ENCODE peak calls at places on chromosomes 4 and X, in four cellular contexts. N is anterior cingulate cortex, G is heart right ventricle, W is kidney. E is an unnamed sample.

GRCh38 chrX:134026732-134027311 is 41.4 kb upstream of the GPC3 start:
- DNase-seq in N (no peak), G (no peak), W (no peak), E (no peak)

GRCh38 chr4:185305979-185306442 is 89.7 kb downstream of the LRP2BP start:
- DNase-seq in N (peak), G (no peak), W (no peak), E (no peak)

GRCh38 chrX:41686788-41687187 is 2.0 kb upstream of the GPR34 start:
- DNase-seq in N (no peak), G (no peak), W (no peak), E (no peak)

GRCh38 chrX:41526925-41527324 is 79.8 kb downstream of the NYX start:
- DNase-seq in N (no peak), G (no peak), W (no peak), E (no peak)

GRCh38 chr4:64781737-64782326 is 372.6 kb upstream of the TECRL start:
- DNase-seq in N (no peak), G (no peak), W (no peak), E (no peak)

GRCh38 chr4:115562506-115562905 is 449.1 kb upstream of the NDST4 start:
- DNase-seq in N (no peak), G (no peak), W (no peak), E (no peak)

GRCh38 chr4:5218376-5219069 is 167.2 kb downstream of the STK32B start:
- DNase-seq in N (no peak), G (no peak), W (no peak), E (no peak)

GRCh38 chr4:139208404-139208945 is 31.5 kb upstream of the ELF2 start:
- DNase-seq in N (no peak), G (no peak), W (no peak), E (no peak)

GRCh38 chr4:21512351-21512750 is 436.2 kb downstream of the KCNIP4 start:
- DNase-seq in N (no peak), G (no peak), W (no peak), E (no peak)

GRCh38 chr4:118834070-118834469 is 1.9 kb downstream of the SEC24D start:
- DNase-seq in N (no peak), G (no peak), W (no peak), E (no peak)

GRCh38 chrX:73859622-73860021 is 296.6 kb downstream of the CHIC1 start:
- DNase-seq in N (no peak), G (no peak), W (no peak), E (no peak)

GRCh38 chrX:20437678-20438077 is 171.0 kb upstream of the RPS6KA3 start:
- DNase-seq in N (no peak), G (no peak), W (no peak), E (no peak)

GRCh38 chrX:148530464-148531077 is 30.2 kb downstream of the AFF2 start:
- DNase-seq in N (no peak), G (no peak), W (no peak), E (no peak)

GRCh38 chr4:71377561-71377960 is 38.7 kb downstream of the SLC4A4 start:
- DNase-seq in N (no peak), G (no peak), W (no peak), E (no peak)

GRCh38 chrX:120512627-120513026 is 43.5 kb upstream of the LAMP2 start:
- DNase-seq in N (no peak), G (no peak), W (no peak), E (no peak)

GRCh38 chr4:155419266-155419665 is 42.5 kb upstream of the MAP9 start:
- DNase-seq in N (no peak), G (no peak), W (no peak), E (no peak)

GRCh38 chr4:158139086-158139485 is 33.7 kb downstream of the GASK1B start:
- DNase-seq in N (no peak), G (no peak), W (no peak), E (no peak)

GRCh38 chr4:3352505-3352904 is 59.7 kb downstream of the RGS12 start:
- DNase-seq in N (no peak), G (no peak), W (no peak), E (no peak)

GRCh38 chr4:24527371-24527770 is 57.0 kb downstream of the DHX15 start:
- DNase-seq in N (no peak), G (no peak), W (no peak), E (no peak)

GRCh38 chrX:71911023-71911730 is 532 bp downstream of the NHSL2 start:
- DNase-seq in N (no peak), G (peak), W (peak), E (no peak)

GRCh38 chr4:143411527-143412480 is 75.1 kb downstream of the GAB1 start:
- DNase-seq in N (peak), G (no peak), W (no peak), E (peak)

GRCh38 chr4:31370866-31371465 is 650.8 kb downstream of the PCDH7 start:
- DNase-seq in N (no peak), G (no peak), W (no peak), E (no peak)

GRCh38 chr4:87575983-87576382 is 32.3 kb upstream of the DSPP start:
- DNase-seq in N (no peak), G (no peak), W (no peak), E (no peak)

GRCh38 chr4:54959656-54960055 is 165.7 kb downstream of the KDR start:
- DNase-seq in N (no peak), G (no peak), W (no peak), E (no peak)

GRCh38 chrX:130746709-130747347 is 156.2 kb downstream of the ENOX2 start:
- DNase-seq in N (no peak), G (no peak), W (no peak), E (no peak)

GRCh38 chr4:187171731-187172339 is 448.2 kb upstream of the FAT1 start:
- DNase-seq in N (no peak), G (no peak), W (no peak), E (no peak)

GRCh38 chrX:103688949-103689348 is 2.5 kb upstream of the MORF4L2 start:
- DNase-seq in N (no peak), G (no peak), W (no peak), E (no peak)

GRCh38 chrX:154458954-154459829 is 1.1 kb downstream of the PLXNA3 start:
- DNase-seq in N (no peak), G (peak), W (no peak), E (no peak)

GRCh38 chrX:13473666-13474516 is 95.5 kb upstream of the EGFL6 start:
- DNase-seq in N (no peak), G (no peak), W (no peak), E (no peak)

GRCh38 chr4:110309686-110310085 is 111.3 kb upstream of the ELOVL6 start:
- DNase-seq in N (no peak), G (no peak), W (no peak), E (no peak)

GRCh38 chrX:83145910-83146309 is 362.2 kb upstream of the POU3F4 start:
- DNase-seq in N (no peak), G (no peak), W (no peak), E (no peak)

GRCh38 chrX:49175435-49175834 is 3.7 kb downstream of the PLP2 start:
- DNase-seq in N (no peak), G (no peak), W (no peak), E (no peak)

GRCh38 chrX:63754141-63754859 is 30.7 kb downstream of the ARHGEF9 start:
- DNase-seq in N (peak), G (no peak), W (no peak), E (no peak)

GRCh38 chrX:9644335-9644734 is 121.3 kb downstream of the GPR143 start:
- DNase-seq in N (no peak), G (no peak), W (no peak), E (no peak)

GRCh38 chr4:3252831-3253641 is 4.1 kb downstream of the MSANTD1 start:
- DNase-seq in N (no peak), G (peak), W (peak), E (no peak)

GRCh38 chr4:152014280-152014679 is 253.5 kb upstream of the GATB start:
- DNase-seq in N (no peak), G (no peak), W (no peak), E (no peak)

GRCh38 chr4:170071196-170071595 is 18.6 kb downstream of the AADAT start:
- DNase-seq in N (no peak), G (no peak), W (no peak), E (no peak)

GRCh38 chrX:78199851-78200250 is 60.4 kb upstream of the TAF9B start:
- DNase-seq in N (no peak), G (no peak), W (no peak), E (no peak)

GRCh38 chrX:148811236-148811635 is 310.8 kb downstream of the AFF2 start:
- DNase-seq in N (no peak), G (no peak), W (no peak), E (no peak)

GRCh38 chr4:165027762-165028402 is 3.9 kb upstream of the TRIM60 start:
- DNase-seq in N (peak), G (no peak), W (no peak), E (peak)